ENCODE peak calls at places on chromosomes 2 and 18, in four cellular contexts. One of them, this sample, is unnamed.
A peak's percentile ranks its signal among the peaks of the same experiment; 100 is the strongest.

GRCh38 chr2:95024306-95024880 is 1.1 kb upstream of the MAL start:
- DNase-seq in heart right ventricle: no peak
- DNase-seq in lower lobe of right lung: no peak
- DNase-seq in H9: no peak
- DNase-seq in this sample: no peak

GRCh38 chr18:49371786-49372185 is 88.7 kb downstream of the DYM start:
- DNase-seq in H9: no peak
- DNase-seq in lower lobe of right lung: no peak
- DNase-seq in heart right ventricle: no peak
- DNase-seq in this sample: no peak

GRCh38 chr2:133676392-133677130 is 108.3 kb upstream of the NCKAP5 start:
- DNase-seq in lower lobe of right lung: no peak
- DNase-seq in H9: no peak
- DNase-seq in heart right ventricle: no peak
- DNase-seq in this sample: peak; percentile 21

GRCh38 chr2:46142546-46143329 is 154.5 kb upstream of the EPAS1 start:
- DNase-seq in lower lobe of right lung: no peak
- DNase-seq in heart right ventricle: no peak
- DNase-seq in H9: no peak
- DNase-seq in this sample: peak; percentile 58

GRCh38 chr2:32678825-32679224 is 51.0 kb downstream of the TTC27 start:
- DNase-seq in heart right ventricle: no peak
- DNase-seq in H9: no peak
- DNase-seq in lower lobe of right lung: no peak
- DNase-seq in this sample: peak; percentile 6

GRCh38 chr2:127020536-127020935 is 86.4 kb downstream of the BIN1 start:
- DNase-seq in H9: no peak
- DNase-seq in lower lobe of right lung: no peak
- DNase-seq in heart right ventricle: no peak
- DNase-seq in this sample: no peak

GRCh38 chr2:121075006-121075545 is 209.9 kb downstream of the TFCP2L1 start:
- DNase-seq in H9: peak; percentile 98
- DNase-seq in heart right ventricle: no peak
- DNase-seq in lower lobe of right lung: no peak
- DNase-seq in this sample: peak; percentile 89

GRCh38 chr2:69755862-69756467 is 14.0 kb downstream of the ANXA4 start:
- DNase-seq in H9: no peak
- DNase-seq in heart right ventricle: no peak
- DNase-seq in lower lobe of right lung: no peak
- DNase-seq in this sample: peak; percentile 92

GRCh38 chr2:189798312-189799029 is 14.2 kb downstream of the PMS1 start:
- DNase-seq in H9: no peak
- DNase-seq in heart right ventricle: no peak
- DNase-seq in lower lobe of right lung: no peak
- DNase-seq in this sample: peak; percentile 55

GRCh38 chr2:198706683-198707082 is 751.1 kb downstream of the SATB2 start:
- DNase-seq in heart right ventricle: no peak
- DNase-seq in lower lobe of right lung: no peak
- DNase-seq in H9: no peak
- DNase-seq in this sample: no peak

GRCh38 chr18:65352183-65352582 is 398.6 kb upstream of the CDH7 start:
- DNase-seq in heart right ventricle: no peak
- DNase-seq in H9: no peak
- DNase-seq in lower lobe of right lung: no peak
- DNase-seq in this sample: no peak

GRCh38 chr18:7116832-7117389 is 686 bp downstream of the LAMA1 start:
- DNase-seq in H9: peak; percentile 37
- DNase-seq in lower lobe of right lung: no peak
- DNase-seq in heart right ventricle: no peak
- DNase-seq in this sample: no peak

GRCh38 chr2:65031341-65032015 is 24.7 kb upstream of the CEP68 start:
- DNase-seq in H9: peak; percentile 56
- DNase-seq in heart right ventricle: no peak
- DNase-seq in lower lobe of right lung: no peak
- DNase-seq in this sample: no peak

GRCh38 chr2:46305767-46306166 is 8.6 kb downstream of the EPAS1 start:
- DNase-seq in heart right ventricle: no peak
- DNase-seq in lower lobe of right lung: no peak
- DNase-seq in H9: no peak
- DNase-seq in this sample: no peak

GRCh38 chr2:42618972-42619371 is 50.5 kb downstream of the MTA3 start:
- DNase-seq in lower lobe of right lung: no peak
- DNase-seq in H9: no peak
- DNase-seq in heart right ventricle: no peak
- DNase-seq in this sample: peak; percentile 63

GRCh38 chr18:10453885-10454772 is at the start of gene APCDD1:
- DNase-seq in heart right ventricle: peak; percentile 80
- DNase-seq in H9: peak; percentile 85
- DNase-seq in lower lobe of right lung: peak; percentile 80
- DNase-seq in this sample: no peak

GRCh38 chr2:27442981-27443323 is 771 bp downstream of the KRTCAP3 start:
- DNase-seq in heart right ventricle: no peak
- DNase-seq in H9: peak; percentile 37
- DNase-seq in lower lobe of right lung: no peak
- DNase-seq in this sample: no peak

GRCh38 chr18:60413944-60414547 is 41.5 kb upstream of the MC4R start:
- DNase-seq in H9: peak; percentile 61
- DNase-seq in heart right ventricle: no peak
- DNase-seq in lower lobe of right lung: no peak
- DNase-seq in this sample: peak; percentile 25

GRCh38 chr18:12102136-12102842 is 8.6 kb downstream of the ANKRD62 start:
- DNase-seq in H9: no peak
- DNase-seq in heart right ventricle: no peak
- DNase-seq in lower lobe of right lung: no peak
- DNase-seq in this sample: no peak

GRCh38 chr2:112155331-112156151 is 17.4 kb downstream of the FBLN7 start:
- DNase-seq in lower lobe of right lung: no peak
- DNase-seq in heart right ventricle: no peak
- DNase-seq in H9: no peak
- DNase-seq in this sample: no peak

GRCh38 chr2:41967426-41968181 is 80.2 kb upstream of the PKDCC start:
- DNase-seq in heart right ventricle: peak; percentile 32
- DNase-seq in lower lobe of right lung: no peak
- DNase-seq in H9: no peak
- DNase-seq in this sample: no peak

GRCh38 chr2:70927138-70927537 is 8.6 kb upstream of the ATP6V1B1 start:
- DNase-seq in H9: peak; percentile 12
- DNase-seq in lower lobe of right lung: no peak
- DNase-seq in heart right ventricle: no peak
- DNase-seq in this sample: no peak

GRCh38 chr2:67879586-67880290 is 183.1 kb downstream of the C1D start:
- DNase-seq in heart right ventricle: no peak
- DNase-seq in H9: no peak
- DNase-seq in lower lobe of right lung: no peak
- DNase-seq in this sample: peak; percentile 68

GRCh38 chr2:20586379-20586715 is 64.6 kb downstream of the HS1BP3 start:
- DNase-seq in H9: no peak
- DNase-seq in heart right ventricle: no peak
- DNase-seq in lower lobe of right lung: no peak
- DNase-seq in this sample: no peak

GRCh38 chr2:137348301-137348700 is 583.0 kb downstream of the THSD7B start:
- DNase-seq in lower lobe of right lung: no peak
- DNase-seq in H9: no peak
- DNase-seq in heart right ventricle: no peak
- DNase-seq in this sample: no peak

GRCh38 chr18:11516988-11517630 is 92.3 kb upstream of the SLC35G4 start:
- DNase-seq in heart right ventricle: no peak
- DNase-seq in lower lobe of right lung: no peak
- DNase-seq in H9: no peak
- DNase-seq in this sample: no peak

GRCh38 chr2:192119536-192119935 is 75.2 kb downstream of the TMEFF2 start:
- DNase-seq in H9: no peak
- DNase-seq in heart right ventricle: no peak
- DNase-seq in lower lobe of right lung: no peak
- DNase-seq in this sample: no peak

GRCh38 chr2:236536727-236537398 is 32.8 kb upstream of the ACKR3 start:
- DNase-seq in heart right ventricle: no peak
- DNase-seq in lower lobe of right lung: no peak
- DNase-seq in H9: no peak
- DNase-seq in this sample: no peak

GRCh38 chr2:107278672-107279071 is 392.7 kb upstream of the ST6GAL2 start:
- DNase-seq in H9: no peak
- DNase-seq in lower lobe of right lung: no peak
- DNase-seq in heart right ventricle: no peak
- DNase-seq in this sample: no peak

GRCh38 chr2:237139123-237139675 is 53.5 kb downstream of the COPS8 start:
- DNase-seq in lower lobe of right lung: no peak
- DNase-seq in heart right ventricle: no peak
- DNase-seq in H9: no peak
- DNase-seq in this sample: no peak

GRCh38 chr2:68225119-68225632 is 27.2 kb downstream of the PPP3R1 start:
- DNase-seq in H9: peak; percentile 56
- DNase-seq in heart right ventricle: no peak
- DNase-seq in lower lobe of right lung: no peak
- DNase-seq in this sample: peak; percentile 42

GRCh38 chr2:117537030-117537429 is 277.5 kb upstream of the DDX18 start:
- DNase-seq in H9: peak; percentile 34
- DNase-seq in heart right ventricle: no peak
- DNase-seq in lower lobe of right lung: no peak
- DNase-seq in this sample: no peak

GRCh38 chr2:117536139-117536538 is 278.4 kb upstream of the DDX18 start:
- DNase-seq in heart right ventricle: no peak
- DNase-seq in H9: peak; percentile 52
- DNase-seq in lower lobe of right lung: no peak
- DNase-seq in this sample: no peak
- TF ChIP-seq CTCF in heart right ventricle: peak; percentile 33
- TF ChIP-seq CTCF in H9: peak; percentile 71
- TF ChIP-seq CTCF in lower lobe of right lung: peak; percentile 32
- TF ChIP-seq CTCF in this sample: peak; percentile 11

GRCh38 chr2:10140841-10141610 is 18.5 kb downstream of the RRM2 start:
- DNase-seq in H9: no peak
- DNase-seq in heart right ventricle: no peak
- DNase-seq in lower lobe of right lung: no peak
- DNase-seq in this sample: no peak

GRCh38 chr2:10144771-10145518 is 22.4 kb downstream of the RRM2 start:
- DNase-seq in lower lobe of right lung: no peak
- DNase-seq in H9: no peak
- DNase-seq in heart right ventricle: no peak
- DNase-seq in this sample: peak; percentile 61

GRCh38 chr2:10141736-10142639 is 19.4 kb downstream of the RRM2 start:
- DNase-seq in lower lobe of right lung: no peak
- DNase-seq in H9: peak; percentile 72
- DNase-seq in heart right ventricle: peak; percentile 38
- DNase-seq in this sample: no peak

GRCh38 chr2:10139536-10139935 is 17.0 kb downstream of the RRM2 start:
- DNase-seq in heart right ventricle: no peak
- DNase-seq in lower lobe of right lung: no peak
- DNase-seq in H9: no peak
- DNase-seq in this sample: no peak

GRCh38 chr2:10142640-10142965 is 20.1 kb downstream of the RRM2 start:
- DNase-seq in lower lobe of right lung: no peak
- DNase-seq in heart right ventricle: no peak
- DNase-seq in H9: no peak
- DNase-seq in this sample: no peak
- TF ChIP-seq CTCF in lower lobe of right lung: no peak
- TF ChIP-seq CTCF in heart right ventricle: no peak
- TF ChIP-seq CTCF in H9: peak; percentile 15
- TF ChIP-seq CTCF in this sample: no peak

GRCh38 chr2:209553913-209554312 is 130.1 kb downstream of the MAP2 start:
- DNase-seq in lower lobe of right lung: no peak
- DNase-seq in heart right ventricle: no peak
- DNase-seq in H9: no peak
- DNase-seq in this sample: no peak

GRCh38 chr2:209560911-209561310 is 137.1 kb downstream of the MAP2 start:
- DNase-seq in lower lobe of right lung: no peak
- DNase-seq in heart right ventricle: no peak
- DNase-seq in H9: no peak
- DNase-seq in this sample: no peak

DNA sequence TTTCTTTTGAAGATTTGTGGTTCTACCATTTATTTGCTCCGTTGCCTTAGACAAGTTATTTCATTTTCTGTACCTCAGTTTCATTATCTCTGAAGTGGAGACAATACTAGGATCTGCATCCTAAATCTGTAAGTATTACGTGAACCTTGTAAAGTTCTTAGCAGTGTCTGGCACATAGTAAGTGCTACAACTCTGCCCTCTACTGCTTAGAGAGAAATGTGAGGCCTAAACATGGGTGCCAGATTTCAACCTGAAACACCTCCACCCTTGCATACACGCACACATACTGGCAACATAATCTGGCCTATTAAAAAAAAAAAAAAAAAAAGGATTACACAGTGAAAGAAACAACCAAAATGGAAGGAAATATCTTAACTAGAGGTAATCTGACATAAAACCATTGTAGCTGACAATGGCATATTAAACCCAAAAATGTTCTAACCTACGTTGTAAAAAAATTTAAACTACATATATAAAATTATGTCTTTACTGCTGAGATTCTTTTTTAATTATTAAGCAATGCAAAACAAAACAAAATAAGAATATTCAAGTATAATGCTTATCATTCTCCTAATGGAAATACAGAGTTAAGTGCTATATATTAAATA is 132.6 kb downstream of the MAP2 start:
- DNase-seq in heart right ventricle: no peak
- DNase-seq in H9: no peak
- DNase-seq in lower lobe of right lung: no peak
- DNase-seq in this sample: peak; percentile 63
- TF ChIP-seq CTCF in heart right ventricle: peak; percentile 56
- TF ChIP-seq CTCF in H9: peak; percentile 60
- TF ChIP-seq CTCF in lower lobe of right lung: peak; percentile 49
- TF ChIP-seq CTCF in this sample: peak; percentile 55

GRCh38 chr2:199936554-199936953 is 18.7 kb downstream of the TYW5 start:
- DNase-seq in H9: no peak
- DNase-seq in lower lobe of right lung: no peak
- DNase-seq in heart right ventricle: no peak
- DNase-seq in this sample: no peak

GRCh38 chr2:199943373-199943772 is 11.9 kb downstream of the TYW5 start:
- DNase-seq in H9: no peak
- DNase-seq in heart right ventricle: no peak
- DNase-seq in lower lobe of right lung: no peak
- DNase-seq in this sample: no peak

GRCh38 chr2:199946196-199946595 is 9.1 kb downstream of the TYW5 start:
- DNase-seq in H9: no peak
- DNase-seq in lower lobe of right lung: no peak
- DNase-seq in heart right ventricle: no peak
- DNase-seq in this sample: no peak

DNA sequence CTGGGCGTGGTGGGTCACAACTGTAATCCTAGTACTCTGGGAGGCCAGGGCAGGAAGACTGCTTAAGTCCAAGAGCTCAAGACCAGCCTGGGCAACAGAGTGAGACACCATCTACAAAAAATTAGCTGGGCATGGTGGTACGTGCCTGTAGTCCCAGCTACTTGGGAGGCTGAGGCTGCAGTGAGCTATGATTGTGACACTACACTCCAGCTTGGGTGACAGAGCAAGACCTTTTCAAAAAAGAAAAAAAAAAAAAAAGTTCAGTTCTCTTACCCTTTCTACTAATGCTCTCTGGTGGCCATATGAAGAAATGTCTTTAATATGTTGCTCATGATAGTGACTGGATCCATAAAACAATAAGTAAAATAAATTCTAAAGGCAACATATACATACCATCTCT is 14.9 kb downstream of the TYW5 start:
- DNase-seq in heart right ventricle: no peak
- DNase-seq in lower lobe of right lung: no peak
- DNase-seq in H9: no peak
- DNase-seq in this sample: peak; percentile 39
- TF ChIP-seq CTCF in heart right ventricle: no peak
- TF ChIP-seq CTCF in lower lobe of right lung: no peak
- TF ChIP-seq CTCF in H9: peak; percentile 62
- TF ChIP-seq CTCF in this sample: peak; percentile 21

This sample was measured in bronchial epithelial cell.